ENCODE peak calls at places on chromosomes 16 and 17, in five cellular contexts. G, J, M, Z and A are unnamed samples.

GRCh38 chr16:67946128-67946569 is 2.2 kb upstream of the LCAT start:
- DNase-seq in J (no peak), G (no peak), M (no peak), Z (no peak), A (no peak)

GRCh38 chr16:47848481-47849109 is 307.2 kb downstream of the ABCC12 start:
- DNase-seq in Z (no peak), M (no peak), J (no peak), G (no peak), A (no peak)

GRCh38 chr16:72864130-72864833 is 183.6 kb downstream of the ZFHX3 start:
- DNase-seq in M (no peak), Z (no peak), J (no peak), G (no peak), A (no peak)

GRCh38 chr17:37274432-37274831 is 101.4 kb upstream of the C17orf78 start:
- DNase-seq in J (no peak), G (no peak), M (no peak), Z (no peak), A (no peak)

GRCh38 chr16:66359012-66359411 is 7.5 kb upstream of the CDH5 start:
- DNase-seq in Z (no peak), M (peak; percentile 32), G (no peak), J (no peak), A (no peak)

GRCh38 chr17:48624544-48625501 is 1.3 kb downstream of the HOXB9 start:
- DNase-seq in Z (peak; percentile 87), G (peak; percentile 75), J (no peak), M (peak; percentile 56), A (no peak)

GRCh38 chr16:69477546-69477945 is 53.1 kb downstream of the CYB5B start:
- DNase-seq in J (no peak), Z (no peak), M (peak; percentile 36), G (no peak), A (no peak)

GRCh38 chr17:63838586-63839184 is 3.8 kb downstream of the SMARCD2 start:
- DNase-seq in G (peak; percentile 75), M (peak; percentile 50), J (peak; percentile 90), Z (no peak), A (peak; percentile 92)

GRCh38 chr17:4440690-4441686 is 7.2 kb downstream of the SPNS3 start:
- DNase-seq in J (no peak), M (no peak), Z (no peak), G (no peak), A (no peak)

GRCh38 chr17:29341726-29342125 is 47.8 kb upstream of the NUFIP2 start:
- DNase-seq in G (no peak), Z (no peak), J (no peak), M (peak; percentile 69), A (no peak)

GRCh38 chr17:32335647-32336046 is 6.3 kb downstream of the C17orf75 start:
- DNase-seq in Z (no peak), J (no peak), G (no peak), M (no peak), A (no peak)

GRCh38 chr16:11100239-11100750 is 155.7 kb downstream of the SOCS1 start:
- DNase-seq in Z (peak; percentile 53), J (peak; percentile 71), M (peak; percentile 88), G (no peak), A (no peak)

GRCh38 chr17:19508327-19508867 is 25.3 kb upstream of the SLC47A1 start:
- DNase-seq in M (peak; percentile 46), J (peak; percentile 70), Z (peak; percentile 69), G (peak; percentile 70), A (no peak)